ENCODE peak calls at places on chromosomes 1 and 21, in six cellular contexts. J, M, P, Q, Z and E are unnamed samples.

GRCh38 chr1:181127898-181128453 is 39.5 kb downstream of the IER5 start:
- DNase-seq in J (no peak), M (no peak), P (no peak), Q (no peak), Z (no peak), E (no peak)

GRCh38 chr1:248901578-248901977 is 4.5 kb upstream of the PGBD2 start:
- DNase-seq in J (no peak), M (no peak), P (no peak), Q (no peak), Z (no peak), E (no peak)

GRCh38 chr21:44405948-44406872 is 49.1 kb upstream of the LRRC3 start:
- DNase-seq in J (no peak), M (peak), P (no peak), Q (no peak), Z (no peak), E (no peak)

GRCh38 chr1:175154595-175155472 is 37.7 kb downstream of the KIAA0040 start:
- DNase-seq in J (peak), M (peak), P (peak), Q (peak), Z (peak), E (peak)

GRCh38 chr1:3746784-3747521 is 5.3 kb upstream of the CCDC27 start:
- DNase-seq in J (no peak), M (peak), P (no peak), Q (peak), Z (peak), E (no peak)

GRCh38 chr1:234998174-234998741 is 130.4 kb downstream of the TOMM20 start:
- DNase-seq in J (peak), M (no peak), P (no peak), Q (no peak), Z (no peak), E (no peak)

GRCh38 chr1:220761688-220762427 is 13.7 kb downstream of the MTARC2 start:
- DNase-seq in J (no peak), M (no peak), P (no peak), Q (no peak), Z (no peak), E (no peak)

GRCh38 chr21:29985866-29986265 is 46.1 kb upstream of the GRIK1 start:
- DNase-seq in J (no peak), M (no peak), P (no peak), Q (no peak), Z (no peak), E (no peak)

GRCh38 chr1:70429219-70429618 is 18.2 kb downstream of the CTH start:
- DNase-seq in J (no peak), M (peak), P (no peak), Q (no peak), Z (no peak), E (no peak)

GRCh38 chr1:29121516-29121937 is 2.2 kb downstream of the TMEM200B start:
- DNase-seq in J (no peak), M (no peak), P (no peak), Q (peak), Z (peak), E (no peak)

GRCh38 chr1:42747125-42747524 is 7.1 kb upstream of the CLDN19 start:
- DNase-seq in J (peak), M (no peak), P (peak), Q (peak), Z (peak), E (no peak)

GRCh38 chr1:29230553-29231378 is at the start of gene MECR:
- DNase-seq in J (peak), M (peak), P (peak), Q (peak), Z (peak), E (peak)

GRCh38 chr1:171245458-171246064 is 2.7 kb upstream of the FMO1 start:
- DNase-seq in J (peak), M (peak), P (no peak), Q (peak), Z (peak), E (peak)

GRCh38 chr21:40386301-40386911 is 460.6 kb downstream of the DSCAM start:
- DNase-seq in J (peak), M (peak), P (peak), Q (peak), Z (peak), E (peak)